ENCODE peak calls at places on chromosomes 4 and X, in four cellular contexts. L is stimulated activated CD4-positive, alpha-beta T cell treated with anti-CD3 and anti-CD28 coated beads, Interleukin-1b, Interleukin-23, amount 100 ng/mL, for 1 hour; O is Kasumi-1; M is NCI-H2081. S is an unnamed sample.

GRCh38 chr4:40594261-40595178 is 35.1 kb downstream of the RBM47 start:
- DNase-seq in L (no peak), M (no peak), O (no peak), S (no peak)

GRCh38 chrX:150197388-150197787 is 165.7 kb upstream of the MAMLD1 start:
- DNase-seq in M (no peak), L (no peak), O (no peak), S (no peak)

GRCh38 chr4:105619193-105619931 is 66.9 kb downstream of the ARHGEF38 start:
- DNase-seq in M (peak), L (no peak), O (no peak), S (peak)

GRCh38 chrX:120334137-120334536 is 22.9 kb upstream of the TMEM255A start:
- DNase-seq in M (no peak), L (no peak), O (no peak), S (no peak)

GRCh38 chrX:30615229-30615628 is 37.7 kb upstream of the TASL start:
- DNase-seq in M (no peak), O (no peak), L (no peak), S (no peak)

GRCh38 chrX:130174051-130174704 is 2.4 kb downstream of the RAB33A start:
- DNase-seq in L (no peak), M (no peak), O (no peak), S (no peak)

GRCh38 chr4:110619401-110620247 is 3.3 kb downstream of the PITX2 start:
- DNase-seq in O (no peak), M (no peak), L (no peak), S (no peak)

GRCh38 chr4:83644677-83645639 is 109.0 kb downstream of the GPAT3 start:
- DNase-seq in O (peak), M (peak), L (no peak), S (peak)

GRCh38 chrX:129706395-129707072 is 32.2 kb upstream of the XPNPEP2 start:
- DNase-seq in O (no peak), L (no peak), M (peak), S (no peak)

GRCh38 chr4:86315579-86315978 is 44.3 kb downstream of the MAPK10 start:
- DNase-seq in O (no peak), M (no peak), L (no peak), S (no peak)

GRCh38 chr4:81919238-81919637 is 447.5 kb upstream of the RASGEF1B start:
- DNase-seq in L (no peak), O (peak), M (no peak), S (no peak)

GRCh38 chr4:108045687-108046024 is 56.0 kb downstream of the HADH start:
- DNase-seq in M (no peak), L (no peak), O (no peak), S (peak)

GRCh38 chrX:39726810-39727209 is 370.9 kb downstream of the BCOR start:
- DNase-seq in L (no peak), O (no peak), M (peak), S (no peak)

GRCh38 chrX:111164728-111165127 is 68.7 kb downstream of the PAK3 start:
- DNase-seq in M (peak), L (no peak), O (peak), S (no peak)

S was measured in LNCaP clone FGC.